ENCODE peak calls at places on chromosomes 13 and 19, in six cellular contexts. L, Z, J, N, K and F are unnamed samples.

GRCh38 chr13:52848455-52849190 is at the start of gene PCDH8:
- DNase-seq in N (no peak), L (no peak), J (peak), Z (no peak), K (no peak), F (no peak)

GRCh38 chr19:18636969-18637629 is at the start of gene KLHL26:
- DNase-seq in L (no peak), N (no peak), Z (no peak), K (no peak), J (no peak), F (no peak)

GRCh38 chr19:42285546-42285945 is 16.4 kb upstream of the PRR19 start:
- DNase-seq in Z (no peak), K (no peak), N (no peak), J (no peak), L (no peak), F (no peak)

GRCh38 chr13:74128171-74128767 is 5.9 kb downstream of the KLF12 start:
- DNase-seq in J (no peak), L (no peak), Z (no peak), N (no peak), K (peak), F (no peak)

GRCh38 chr19:50548191-50549058 is 19.8 kb downstream of the LRRC4B start:
- DNase-seq in L (no peak), N (no peak), K (no peak), Z (no peak), J (no peak), F (no peak)

GRCh38 chr13:64718116-64718515 is 2512.0 kb downstream of the PCDH9 start:
- DNase-seq in Z (no peak), J (no peak), L (no peak), N (no peak), K (no peak), F (no peak)

GRCh38 chr19:19817357-19817756 is 4.2 kb downstream of the ZNF506 start:
- DNase-seq in L (peak), J (no peak), Z (no peak), K (no peak), N (no peak), F (no peak)

GRCh38 chr13:50081106-50081898 is 66.1 kb downstream of the KCNRG start:
- DNase-seq in K (no peak), L (peak), J (no peak), N (peak), Z (no peak), F (peak)

GRCh38 chr19:33311326-33311682 is 9.0 kb upstream of the CEBPA start:
- DNase-seq in Z (no peak), L (no peak), K (no peak), N (no peak), J (no peak), F (no peak)

GRCh38 chr13:110293037-110293436 is 13.9 kb downstream of the COL4A1 start:
- DNase-seq in J (no peak), K (no peak), N (no peak), L (no peak), Z (no peak), F (no peak)

GRCh38 chr19:12937243-12938053 is 961 bp upstream of the CALR start:
- DNase-seq in L (no peak), Z (no peak), J (peak), K (no peak), N (no peak), F (peak)

GRCh38 chr13:67408823-67409222 is 178.7 kb upstream of the PCDH9 start:
- DNase-seq in Z (no peak), J (no peak), L (no peak), N (no peak), K (no peak), F (no peak)

GRCh38 chr13:80755925-80756324 is 415.0 kb upstream of the SPRY2 start:
- DNase-seq in K (no peak), Z (peak), J (no peak), L (no peak), N (no peak), F (no peak)

GRCh38 chr13:49997935-49998334 is 1.1 kb downstream of the TRIM13 start:
- DNase-seq in J (no peak), K (no peak), Z (no peak), L (no peak), N (no peak), F (no peak)

GRCh38 chr13:82747331-82747730 is 1134.9 kb downstream of the SLITRK1 start:
- DNase-seq in J (no peak), N (no peak), L (no peak), K (peak), Z (no peak), F (no peak)

GRCh38 chr13:104648291-104648690 is 1582.1 kb upstream of the SLC10A2 start:
- DNase-seq in J (no peak), N (no peak), Z (no peak), K (no peak), L (no peak), F (peak)

GRCh38 chr13:37495046-37495445 is 103.5 kb downstream of the POSTN start:
- DNase-seq in L (no peak), Z (no peak), K (peak), J (no peak), N (no peak), F (no peak)

GRCh38 chr19:45403272-45403671 is 1.6 kb downstream of the PPP1R13L start:
- DNase-seq in N (no peak), L (no peak), Z (no peak), K (no peak), J (no peak), F (no peak)

GRCh38 chr13:60448907-60449510 is 52.0 kb downstream of the TDRD3 start:
- DNase-seq in Z (peak), N (no peak), J (no peak), K (peak), L (no peak), F (no peak)

GRCh38 chr19:34351382-34351802 is 13.6 kb upstream of the GPI start:
- DNase-seq in K (no peak), N (no peak), L (no peak), Z (no peak), J (peak), F (no peak)

GRCh38 chr13:23350009-23350408 is 83.5 kb downstream of the SACS start:
- DNase-seq in J (no peak), K (peak), L (no peak), Z (no peak), N (no peak), F (no peak)

GRCh38 chr19:51751655-51752054 is at the start of gene FPR1:
- DNase-seq in L (no peak), N (peak), Z (peak), J (no peak), K (peak), F (no peak)

GRCh38 chr19:17242431-17243208 is 3.1 kb downstream of the NR2F6 start:
- DNase-seq in Z (no peak), K (no peak), N (no peak), L (no peak), J (no peak), F (no peak)

GRCh38 chr13:48110930-48111721 is 16.2 kb upstream of the MED4 start:
- DNase-seq in K (peak), Z (no peak), J (no peak), L (no peak), N (peak), F (no peak)

GRCh38 chr13:111140562-111141105 is 25.5 kb downstream of the ARHGEF7 start:
- DNase-seq in L (no peak), Z (no peak), N (no peak), J (no peak), K (no peak), F (no peak)

GRCh38 chr13:110287031-110287828 is 19.7 kb downstream of the COL4A1 start:
- DNase-seq in J (no peak), N (no peak), Z (no peak), L (no peak), K (peak), F (no peak)